ENCODE peak calls at places on chromosomes 12 and 14, in four cellular contexts. R is A549, T is IMR-90, I is BE2C. J is an unnamed sample.
A peak's percentile ranks its signal among the peaks of the same experiment; 100 is the strongest.

GRCh38 chr14:105255021-105255507 is 6.7 kb downstream of the BTBD6 start:
- DNase-seq in I (no peak), R (no peak), T (peak; percentile 28), J (peak; percentile 26)

GRCh38 chr12:53644133-53644532 is 18.0 kb upstream of the ATF7 start:
- DNase-seq in T (no peak), R (no peak), I (no peak), J (no peak)

GRCh38 chr12:106584104-106585064 is 1.6 kb downstream of the RFX4 start:
- DNase-seq in T (no peak), I (no peak), R (peak; percentile 48), J (no peak)

GRCh38 chr14:61742383-61742782 is 19.8 kb upstream of the SNAPC1 start:
- DNase-seq in I (no peak), T (no peak), R (no peak), J (no peak)

GRCh38 chr14:68791078-68791983 is 1.5 kb downstream of the ZFP36L1 start:
- DNase-seq in T (no peak), I (no peak), R (peak; percentile 38), J (no peak)

GRCh38 chr14:92886337-92886736 is 36.6 kb upstream of the CHGA start:
- DNase-seq in T (no peak), I (peak; percentile 86), R (no peak), J (no peak)

GRCh38 chr14:21894003-21894897 is 220.6 kb upstream of the OR4E1 start:
- DNase-seq in T (no peak), R (peak; percentile 24), I (peak; percentile 22), J (peak; percentile 6)

GRCh38 chr12:112858776-112859175 is 48.0 kb upstream of the OAS1 start:
- DNase-seq in R (no peak), T (no peak), I (no peak), J (no peak)

GRCh38 chr14:31510222-31510621 is 22.4 kb upstream of the GPR33 start:
- DNase-seq in R (peak; percentile 16), I (no peak), T (peak; percentile 10), J (peak; percentile 36)

GRCh38 chr14:64620910-64621309 is 71.1 kb downstream of the PPP1R36 start:
- DNase-seq in I (no peak), T (no peak), R (no peak), J (no peak)

GRCh38 chr14:97185186-97185585 is 388.0 kb downstream of the VRK1 start:
- DNase-seq in R (peak; percentile 25), I (no peak), T (no peak), J (no peak)

GRCh38 chr12:47763481-47764344 is 5.0 kb upstream of the RAPGEF3 start:
- DNase-seq in T (no peak), I (peak; percentile 60), R (no peak), J (no peak)

GRCh38 chr12:14207946-14208612 is 157.4 kb upstream of the ATF7IP start:
- DNase-seq in R (no peak), I (no peak), T (no peak), J (no peak)

GRCh38 chr12:47356129-47356622 is 276.4 kb upstream of the AMIGO2 start:
- DNase-seq in I (no peak), T (peak; percentile 36), R (no peak), J (peak; percentile 28)

GRCh38 chr14:64465856-64466554 is 706 bp downstream of the AKAP5 start:
- DNase-seq in T (peak; percentile 61), I (peak; percentile 49), R (peak; percentile 31), J (no peak)

GRCh38 chr14:53955671-53956426 is 776 bp downstream of the BMP4 start:
- DNase-seq in T (no peak), I (no peak), R (peak; percentile 44), J (peak; percentile 59)

GRCh38 chr12:64390275-64390851 is at the start of gene C12orf56:
- DNase-seq in T (no peak), R (peak; percentile 63), I (peak; percentile 9), J (peak; percentile 43)

GRCh38 chr12:74641694-74642093 is 104.1 kb downstream of the ATXN7L3B start:
- DNase-seq in I (no peak), R (no peak), T (no peak), J (no peak)

GRCh38 chr14:105146976-105147700 is 21.4 kb downstream of the JAG2 start:
- DNase-seq in R (no peak), T (no peak), I (peak; percentile 8), J (no peak)

GRCh38 chr14:89849931-89850330 is 104.6 kb downstream of the EFCAB11 start:
- DNase-seq in I (no peak), R (no peak), T (peak; percentile 83), J (no peak)

GRCh38 chr12:46131729-46132128 is 137.1 kb downstream of the SLC38A1 start:
- DNase-seq in T (no peak), I (no peak), R (peak; percentile 50), J (no peak)

DNA sequence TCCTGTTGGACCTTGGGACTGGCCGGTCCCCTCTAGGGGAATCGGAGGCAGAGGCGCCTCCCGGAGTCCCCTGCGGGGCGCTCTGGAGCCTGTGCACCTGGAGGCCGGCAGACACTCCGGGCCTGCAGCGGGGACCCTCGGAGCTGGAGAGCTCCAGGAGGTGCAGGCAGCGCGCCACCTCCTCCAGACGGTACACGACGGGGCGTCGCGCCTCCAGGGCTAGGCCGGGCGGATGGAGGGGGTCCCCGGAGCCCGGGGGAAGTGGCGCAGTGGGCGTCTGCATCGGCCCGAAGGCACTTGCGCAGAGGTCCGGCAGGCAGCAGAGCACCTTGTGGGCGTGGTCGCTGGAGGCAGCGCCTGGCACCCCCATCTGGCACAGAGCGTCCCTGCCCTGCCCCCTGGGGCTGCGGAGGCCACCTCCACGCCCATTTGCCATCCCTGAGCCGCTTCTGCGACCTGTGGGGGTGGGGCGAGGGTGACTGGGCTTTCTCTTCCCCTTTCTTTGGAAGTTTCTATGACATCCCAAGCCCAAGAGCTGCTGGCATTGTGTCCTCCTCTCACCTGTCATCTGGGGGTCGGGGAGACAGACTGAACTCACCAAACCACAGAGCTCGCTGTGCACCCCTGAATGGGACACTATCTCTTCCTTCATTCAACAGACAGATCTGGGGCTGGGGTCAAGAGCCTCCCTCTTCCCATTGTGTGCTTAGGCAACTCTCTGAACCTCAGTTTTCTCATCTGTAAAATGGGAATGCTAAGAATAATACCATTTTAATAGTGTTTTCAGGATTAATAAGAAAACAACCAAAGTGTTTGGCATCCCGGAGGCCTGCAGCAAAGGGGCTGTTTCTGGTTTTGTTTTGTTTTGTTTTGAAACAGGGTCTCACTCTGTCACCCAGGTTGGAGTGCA is 37.5 kb upstream of the CORO1C start:
- DNase-seq in I (peak; percentile 71), T (no peak), R (peak; percentile 71), J (peak; percentile 67)
- TF ChIP-seq CTCF in I (no peak), T (no peak), R (no peak), J (no peak)

DNA sequence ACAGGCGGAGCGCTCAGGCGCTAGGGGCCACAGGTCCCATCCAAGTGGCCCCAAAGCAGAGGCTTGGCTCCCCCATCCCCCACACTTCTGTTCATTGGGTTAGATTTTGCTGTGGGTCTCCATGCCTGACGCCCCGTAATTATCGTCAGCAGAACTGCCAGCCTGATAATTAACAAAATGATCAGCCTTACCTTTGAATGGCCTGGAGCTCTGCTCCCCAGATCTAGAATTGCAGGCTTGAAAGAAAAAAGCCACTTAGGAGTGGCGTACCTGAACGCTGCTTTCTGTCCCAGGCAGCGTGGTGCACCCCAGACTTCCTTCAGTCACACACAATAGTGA is 28.7 kb upstream of the LRP1-AS start:
- DNase-seq in R (no peak), I (no peak), T (no peak), J (no peak)
- TF ChIP-seq CTCF in R (peak; percentile 13), I (no peak), T (no peak), J (no peak)

GRCh38 chr12:121955258-121956040 is 37.1 kb downstream of the CFAP251 start:
- DNase-seq in R (peak; percentile 48), I (no peak), T (peak; percentile 41), J (no peak)
- TF ChIP-seq CTCF in R (peak; percentile 57), I (peak; percentile 74), T (peak; percentile 55), J (peak; percentile 19)

GRCh38 chr14:88013750-88014349 is 8.9 kb downstream of the GPR65 start:
- DNase-seq in R (peak; percentile 84), I (peak; percentile 68), T (peak; percentile 58), J (no peak)
- TF ChIP-seq CTCF in R (peak; percentile 95), I (peak; percentile 99), T (peak; percentile 87), J (peak; percentile 78)

GRCh38 chr14:52692248-52692962 is 3.0 kb downstream of the ERO1A start:
- DNase-seq in R (no peak), T (peak; percentile 75), I (peak; percentile 52), J (no peak)

GRCh38 chr14:52694761-52695480 is 437 bp downstream of the ERO1A start:
- DNase-seq in T (peak; percentile 49), I (peak; percentile 32), R (peak; percentile 45), J (peak; percentile 47)

GRCh38 chr14:52690983-52691760 is 4.2 kb downstream of the ERO1A start:
- DNase-seq in T (no peak), I (no peak), R (no peak), J (no peak)

GRCh38 chr14:52693532-52693931 is 1.8 kb downstream of the ERO1A start:
- DNase-seq in T (no peak), R (no peak), I (no peak), J (no peak)

DNA sequence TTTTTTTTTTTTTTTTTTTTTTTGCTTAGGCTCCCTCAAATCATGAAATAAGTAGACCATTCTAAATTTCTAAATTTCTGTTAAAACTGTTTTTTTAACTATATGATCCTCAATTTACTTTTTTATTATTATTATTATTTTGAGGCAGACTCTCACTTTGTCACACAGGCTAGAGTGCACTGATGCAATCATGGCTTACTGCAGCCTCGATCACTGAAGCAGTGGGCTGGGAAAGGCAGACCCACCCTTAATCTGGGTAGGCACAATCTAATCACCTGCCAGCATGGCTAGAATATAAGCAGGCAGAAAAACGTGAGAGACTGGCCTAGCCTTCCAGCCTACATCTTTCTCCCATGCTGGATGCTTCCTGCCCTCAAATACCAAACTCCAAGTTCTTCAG is 2.4 kb downstream of the ERO1A start:
- DNase-seq in T (no peak), R (no peak), I (peak; percentile 23), J (no peak)
- TF ChIP-seq CTCF in T (no peak), R (no peak), I (no peak), J (no peak)

J was measured in GM13976.